ENCODE peak calls at places on chromosome 13, in ten cellular contexts. T is left cardiac atrium, P is omental fat pad, C is mucosa of gallbladder, I is AG04450, S is ecto neural progenitor cell, A is amniotic stem cell, R is iris pigment epithelial cell, L is GM04504, F is midbrain. V is an unnamed sample.

GRCh38 chr13:101144808-101145419 is 271.4 kb downstream of the NALCN start:
- DNase-seq in P (no peak), S (no peak), I (peak), R (peak), F (peak), L (no peak), A (peak), C (no peak), T (no peak), V (no peak)

GRCh38 chr13:111456452-111457230 is 136.2 kb downstream of the TEX29 start:
- DNase-seq in A (no peak), I (no peak), T (no peak), F (no peak), R (no peak), P (no peak), C (no peak), L (no peak), S (no peak), V (no peak)

GRCh38 chr13:99374994-99375805 is 68.0 kb upstream of the GPR183 start:
- DNase-seq in L (no peak), P (no peak), R (no peak), A (no peak), I (no peak), S (no peak), T (no peak), C (no peak), F (no peak), V (no peak)

GRCh38 chr13:73325351-73326214 is 266.8 kb downstream of the KLF5 start:
- DNase-seq in P (no peak), C (peak), I (no peak), A (no peak), F (no peak), S (no peak), R (peak), T (no peak), L (no peak), V (peak)

GRCh38 chr13:113023217-113023597 is 54.2 kb downstream of the MCF2L start:
- DNase-seq in T (peak), C (no peak), R (peak), L (no peak), F (no peak), S (no peak), P (no peak), A (no peak), I (no peak), V (no peak)

GRCh38 chr13:21616205-21616604 is 12.2 kb upstream of the MICU2 start:
- DNase-seq in L (no peak), R (no peak), S (no peak), P (no peak), F (no peak), I (no peak), A (no peak), C (no peak), T (no peak), V (no peak)

GRCh38 chr13:48125794-48126228 is 30.9 kb upstream of the MED4 start:
- DNase-seq in R (peak), P (no peak), T (no peak), I (no peak), A (no peak), S (no peak), L (no peak), C (peak), F (peak), V (no peak)

GRCh38 chr13:42981853-42982252 is 10.2 kb downstream of the EPSTI1 start:
- DNase-seq in L (no peak), C (peak), P (no peak), S (no peak), T (no peak), F (no peak), A (no peak), I (no peak), R (no peak), V (peak)

GRCh38 chr13:70849267-70849666 is 741.0 kb upstream of the KLHL1 start:
- DNase-seq in R (no peak), P (no peak), L (no peak), F (no peak), S (no peak), A (no peak), T (no peak), C (no peak), I (no peak), V (no peak)

GRCh38 chr13:101155920-101156319 is 260.4 kb downstream of the NALCN start:
- DNase-seq in F (no peak), C (no peak), P (no peak), R (peak), A (no peak), L (no peak), T (no peak), I (no peak), S (no peak), V (no peak)

V was measured in Calu3.